ENCODE peak calls at places on chromosome 6, in seven cellular contexts. P, A, E, N, D, L and I are unnamed samples.

GRCh38 chr6:154187203-154187602 is 148.2 kb downstream of the OPRM1 start:
- DNase-seq in P (no peak), A (no peak), E (no peak), N (no peak), D (no peak), L (no peak), I (no peak)

GRCh38 chr6:125597411-125598253 is 151.8 kb upstream of the HEY2 start:
- DNase-seq in P (no peak), A (no peak), E (peak), N (no peak), D (peak), L (no peak), I (peak)

GRCh38 chr6:128600397-128600951 is 80.1 kb upstream of the PTPRK start:
- DNase-seq in P (peak), A (no peak), E (peak), N (no peak), D (peak), L (no peak), I (peak)

GRCh38 chr6:3283641-3284435 is 25.1 kb downstream of the PSMG4 start:
- DNase-seq in P (no peak), A (no peak), E (no peak), N (no peak), D (no peak), L (no peak), I (no peak)

GRCh38 chr6:40894962-40895799 is 143.8 kb downstream of the UNC5CL start:
- DNase-seq in P (peak), A (peak), E (peak), N (peak), D (peak), L (no peak), I (peak)

GRCh38 chr6:75750925-75751324 is 1.9 kb downstream of the MYO6 start:
- DNase-seq in P (no peak), A (no peak), E (no peak), N (no peak), D (no peak), L (no peak), I (peak)

GRCh38 chr6:111468329-111469012 is 14.5 kb downstream of the REV3L start:
- DNase-seq in P (no peak), A (no peak), E (no peak), N (no peak), D (peak), L (no peak), I (no peak)

GRCh38 chr6:149334682-149335160 is 17.2 kb downstream of the TAB2 start:
- DNase-seq in P (peak), A (peak), E (peak), N (no peak), D (peak), L (no peak), I (peak)

GRCh38 chr6:119319694-119320093 is 29.9 kb downstream of the MAN1A1 start:
- DNase-seq in P (no peak), A (no peak), E (no peak), N (no peak), D (no peak), L (no peak), I (no peak)

GRCh38 chr6:129475477-129476247 is 234.3 kb downstream of the ARHGAP18 start:
- DNase-seq in P (peak), A (no peak), E (no peak), N (peak), D (no peak), L (no peak), I (no peak)

GRCh38 chr6:119349041-119349340 is 570 bp downstream of the MAN1A1 start:
- DNase-seq in P (no peak), A (peak), E (no peak), N (no peak), D (peak), L (no peak), I (peak)

GRCh38 chr6:133208183-133208755 is 32.9 kb upstream of the EYA4 start:
- DNase-seq in P (peak), A (no peak), E (no peak), N (no peak), D (no peak), L (no peak), I (peak)

GRCh38 chr6:39471954-39472659 is 149.6 kb upstream of the KCNK16 start:
- DNase-seq in P (no peak), A (no peak), E (no peak), N (no peak), D (no peak), L (no peak), I (peak)

GRCh38 chr6:32954212-32954745 is 1.4 kb upstream of the HLA-DMA start:
- DNase-seq in P (no peak), A (no peak), E (no peak), N (no peak), D (no peak), L (no peak), I (no peak)

GRCh38 chr6:161424421-161424820 is 150.6 kb upstream of the AGPAT4 start:
- DNase-seq in P (no peak), A (no peak), E (no peak), N (no peak), D (no peak), L (no peak), I (no peak)

GRCh38 chr6:159842035-159842434 is 42.0 kb downstream of the PNLDC1 start:
- DNase-seq in P (no peak), A (no peak), E (no peak), N (peak), D (peak), L (no peak), I (no peak)

GRCh38 chr6:128046033-128046432 is 145.2 kb upstream of the THEMIS start:
- DNase-seq in P (no peak), A (no peak), E (no peak), N (no peak), D (no peak), L (no peak), I (no peak)

GRCh38 chr6:90545450-90545849 is 41.4 kb downstream of the MAP3K7 start:
- DNase-seq in P (no peak), A (no peak), E (no peak), N (no peak), D (peak), L (no peak), I (no peak)

GRCh38 chr6:43806041-43806757 is 36.2 kb downstream of the VEGFA start:
- DNase-seq in P (no peak), A (no peak), E (no peak), N (peak), D (peak), L (no peak), I (peak)

GRCh38 chr6:46368137-46368536 is 123.1 kb downstream of the RCAN2 start:
- DNase-seq in P (no peak), A (no peak), E (no peak), N (no peak), D (no peak), L (no peak), I (no peak)

GRCh38 chr6:156777577-156777865 is 343 bp downstream of the ARID1B start:
- DNase-seq in P (no peak), A (no peak), E (no peak), N (no peak), D (no peak), L (no peak), I (no peak)

GRCh38 chr6:26607434-26608230 is 10.9 kb downstream of the ABT1 start:
- DNase-seq in P (peak), A (peak), E (peak), N (peak), D (peak), L (no peak), I (peak)